ENCODE peak calls at places on chromosome 13, in nine cellular contexts. A, I, Z, X, K, P, V, R and O are unnamed samples.

GRCh38 chr13:110232146-110232545 is 74.8 kb downstream of the COL4A1 start:
- DNase-seq in Z (no peak), A (no peak), K (no peak), P (no peak), X (no peak), I (no peak), R (no peak), V (no peak), O (no peak)

GRCh38 chr13:39417643-39418042 is 185.3 kb downstream of the LHFPL6 start:
- DNase-seq in P (peak), X (no peak), V (peak), R (peak), K (no peak), A (no peak), I (peak), Z (peak), O (peak)

GRCh38 chr13:98974053-98974452 is 3.8 kb downstream of the DOCK9 start:
- DNase-seq in P (no peak), R (no peak), A (no peak), X (no peak), K (no peak), Z (no peak), V (no peak), I (no peak), O (no peak)

GRCh38 chr13:67148219-67148583 is 81.9 kb downstream of the PCDH9 start:
- DNase-seq in Z (no peak), V (peak), A (no peak), P (no peak), R (peak), K (peak), I (no peak), X (no peak), O (peak)

GRCh38 chr13:64551755-64552154 is 2678.4 kb downstream of the PCDH9 start:
- DNase-seq in P (no peak), R (peak), Z (no peak), A (no peak), X (no peak), I (no peak), V (no peak), K (peak), O (no peak)

GRCh38 chr13:100542546-100543156 is 45.9 kb downstream of the GGACT start:
- DNase-seq in Z (no peak), I (no peak), X (no peak), V (peak), R (no peak), K (no peak), A (no peak), P (no peak), O (peak)

GRCh38 chr13:97316390-97316789 is 94.3 kb downstream of the MBNL2 start:
- DNase-seq in V (no peak), A (no peak), I (no peak), R (no peak), X (no peak), K (no peak), Z (no peak), P (peak), O (no peak)

GRCh38 chr13:35139591-35139990 is 197.5 kb downstream of the NBEA start:
- DNase-seq in A (no peak), X (no peak), Z (no peak), R (no peak), K (peak), P (no peak), I (no peak), V (no peak), O (no peak)